ENCODE peak calls at places on chromosomes 6 and 20, in eight cellular contexts. M, F, B, R, N, W, L and D are unnamed samples.
A peak's percentile ranks its signal among the peaks of the same experiment; 100 is the strongest.

GRCh38 chr20:20450461-20451027 is 82.6 kb downstream of the INSM1 start:
- DNase-seq in M (no peak), F (no peak), B (no peak), R (no peak), N (no peak), W (no peak), L (peak; percentile 52), D (no peak)

GRCh38 chr6:26158581-26159416 is 71.6 kb downstream of the HFE start:
- DNase-seq in M (peak; percentile 69), F (peak; percentile 53), B (peak; percentile 75), R (peak; percentile 93), N (no peak), W (peak; percentile 46), L (peak; percentile 73), D (no peak)

GRCh38 chr6:43769526-43770416 is at the start of gene VEGFA:
- DNase-seq in M (peak; percentile 89), F (peak; percentile 64), B (peak; percentile 95), R (peak; percentile 98), N (peak; percentile 97), W (peak; percentile 90), L (peak; percentile 92), D (peak; percentile 58)

GRCh38 chr6:47288245-47289090 is 21.2 kb downstream of the TNFRSF21 start:
- DNase-seq in M (no peak), F (no peak), B (no peak), R (no peak), N (no peak), W (no peak), L (peak; percentile 54), D (no peak)

GRCh38 chr6:63440057-63440456 is 120.3 kb upstream of the LGSN start:
- DNase-seq in M (no peak), F (no peak), B (no peak), R (no peak), N (no peak), W (no peak), L (peak; percentile 45), D (no peak)

GRCh38 chr20:59151820-59152219 is 11.8 kb upstream of the ZNF831 start:
- DNase-seq in M (no peak), F (no peak), B (no peak), R (no peak), N (no peak), W (no peak), L (no peak), D (no peak)

GRCh38 chr6:15280023-15280422 is 34.2 kb downstream of the JARID2 start:
- DNase-seq in M (no peak), F (no peak), B (no peak), R (no peak), N (no peak), W (peak; percentile 62), L (no peak), D (no peak)

GRCh38 chr20:575230-575629 is 31.6 kb upstream of the CSNK2A1 start:
- DNase-seq in M (no peak), F (no peak), B (no peak), R (no peak), N (no peak), W (no peak), L (no peak), D (no peak)

GRCh38 chr20:7836076-7836475 is 104.2 kb downstream of the HAO1 start:
- DNase-seq in M (no peak), F (no peak), B (no peak), R (no peak), N (no peak), W (no peak), L (no peak), D (no peak)

GRCh38 chr6:90362273-90362672 is 65.6 kb upstream of the BACH2 start:
- DNase-seq in M (no peak), F (no peak), B (no peak), R (no peak), N (no peak), W (peak; percentile 75), L (no peak), D (no peak)

GRCh38 chr6:136125585-136125984 is 124.5 kb downstream of the MTFR2 start:
- DNase-seq in M (no peak), F (no peak), B (no peak), R (no peak), N (no peak), W (no peak), L (no peak), D (no peak)

GRCh38 chr6:146433881-146434741 is 109.5 kb upstream of the RAB32 start:
- DNase-seq in M (no peak), F (no peak), B (no peak), R (no peak), N (peak; percentile 74), W (no peak), L (no peak), D (no peak)

GRCh38 chr6:132471787-132472186 is 41.1 kb downstream of the STX7 start:
- DNase-seq in M (no peak), F (no peak), B (no peak), R (no peak), N (no peak), W (no peak), L (no peak), D (no peak)

GRCh38 chr20:23603321-23603720 is 2.4 kb downstream of the CST9 start:
- DNase-seq in M (no peak), F (no peak), B (no peak), R (no peak), N (peak; percentile 35), W (no peak), L (no peak), D (no peak)

GRCh38 chr6:167238169-167238693 is 52.9 kb upstream of the UNC93A start:
- DNase-seq in M (no peak), F (no peak), B (no peak), R (no peak), N (no peak), W (no peak), L (no peak), D (no peak)
- TF ChIP-seq POLR2A in M (no peak), F (no peak), B (no peak), R (no peak), N (peak; percentile 1), W (no peak), L (no peak), D (no peak)

DNA sequence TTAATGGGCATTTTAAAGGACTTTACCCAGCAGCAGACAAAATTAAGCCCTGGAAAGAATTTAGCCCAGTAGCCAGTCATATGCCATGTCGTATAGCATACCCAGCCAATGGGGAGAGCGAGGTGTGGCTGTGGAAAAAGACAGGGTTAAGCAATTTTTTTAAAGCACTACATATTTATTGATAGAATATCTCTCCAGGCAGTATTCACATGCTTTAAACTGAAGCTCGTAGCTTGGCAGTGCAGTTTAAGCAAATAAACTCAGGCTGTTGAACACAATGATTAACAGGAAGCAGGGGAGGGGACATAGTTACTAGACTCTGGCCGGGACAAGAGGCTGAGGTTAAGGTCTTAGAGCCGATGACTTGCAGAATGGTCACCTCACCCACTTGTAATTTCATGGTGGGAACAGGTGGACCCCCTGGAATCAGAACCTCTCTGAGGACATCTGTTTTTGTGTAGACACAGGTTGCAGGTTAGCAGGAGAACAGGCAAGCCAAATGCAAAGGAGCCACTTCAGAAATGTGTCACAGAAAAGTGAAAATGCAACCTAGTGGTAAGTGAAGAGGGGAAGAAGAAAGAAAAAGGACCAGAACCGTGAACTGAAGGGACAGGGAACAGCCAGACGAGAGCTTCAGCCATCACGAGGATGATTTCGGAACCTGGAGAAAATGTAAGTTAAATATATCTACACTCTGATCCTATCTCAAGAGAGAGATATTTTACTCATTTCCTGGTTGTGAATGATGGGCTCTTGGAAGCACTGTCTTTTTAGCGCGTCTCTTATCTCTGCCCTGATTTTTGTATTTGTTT is 7.2 kb downstream of the GCNT2 start:
- DNase-seq in M (no peak), F (peak; percentile 72), B (no peak), R (peak; percentile 43), N (no peak), W (peak; percentile 55), L (peak; percentile 74), D (no peak)
- TF ChIP-seq POLR2A in M (no peak), F (peak; percentile 65), B (no peak), R (no peak), N (no peak), W (no peak), L (no peak), D (peak; percentile 26)

GRCh38 chr20:64077541-64077875 is 1.8 kb downstream of the RGS19 start:
- DNase-seq in M (no peak), F (no peak), B (no peak), R (no peak), N (no peak), W (no peak), L (no peak), D (no peak)

GRCh38 chr20:64076061-64076997 is 3.0 kb downstream of the RGS19 start:
- DNase-seq in M (no peak), F (no peak), B (no peak), R (no peak), N (no peak), W (no peak), L (no peak), D (no peak)

GRCh38 chr20:64077876-64078551 is 1.3 kb downstream of the RGS19 start:
- DNase-seq in M (no peak), F (no peak), B (no peak), R (no peak), N (no peak), W (no peak), L (peak; percentile 41), D (no peak)

GRCh38 chr20:64075556-64075955 is 3.8 kb downstream of the RGS19 start:
- DNase-seq in M (no peak), F (no peak), B (no peak), R (no peak), N (no peak), W (no peak), L (no peak), D (no peak)

DNA sequence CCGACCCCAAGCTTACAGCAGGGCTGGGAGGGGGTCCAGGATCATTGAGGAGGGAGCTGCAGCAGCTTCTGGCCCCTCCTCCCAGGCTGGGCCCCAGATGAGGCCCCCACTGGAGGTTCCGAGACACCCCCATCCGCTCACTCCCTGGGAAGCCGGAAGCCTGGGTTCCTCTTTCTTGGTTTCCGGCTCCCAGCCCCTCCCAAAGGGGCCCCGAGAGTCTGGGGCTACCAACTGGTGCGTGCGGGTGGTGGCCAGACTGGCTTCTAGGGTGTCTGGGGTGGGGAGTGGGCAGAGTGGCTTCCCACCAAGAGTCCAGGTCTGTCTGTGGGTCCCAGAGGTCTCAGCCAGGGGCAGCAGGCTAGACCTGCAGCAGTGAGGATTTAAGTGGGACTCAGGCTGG is 2.2 kb downstream of the RGS19 start:
- DNase-seq in M (no peak), F (no peak), B (no peak), R (no peak), N (no peak), W (no peak), L (no peak), D (no peak)
- TF ChIP-seq POLR2A in M (no peak), F (peak; percentile 60), B (no peak), R (no peak), N (no peak), W (no peak), L (no peak), D (no peak)

GRCh38 chr6:34589633-34590139 is 33.6 kb upstream of the SPDEF start:
- DNase-seq in M (no peak), F (no peak), B (no peak), R (no peak), N (no peak), W (no peak), L (no peak), D (no peak)
- TF ChIP-seq POLR2A in M (no peak), F (no peak), B (no peak), R (no peak), N (no peak), W (no peak), L (no peak), D (no peak)